ENCODE peak calls at places on chromosomes 12 and 14, in five cellular contexts. K is SK-N-SH, Y is GM12878, M is ovary, O is A549. S is an unnamed sample.

GRCh38 chr12:84785951-84786350 is 126.6 kb downstream of the SLC6A15 start:
- DNase-seq in K (no peak), O (no peak), M (no peak), Y (no peak), S (no peak)

GRCh38 chr14:28398501-28398900 is 368.1 kb upstream of the FOXG1 start:
- DNase-seq in M (no peak), O (no peak), Y (no peak), K (no peak), S (no peak)

GRCh38 chr12:131905640-131906091 is 11.2 kb downstream of the ULK1 start:
- DNase-seq in Y (no peak), O (no peak), K (no peak), M (no peak), S (no peak)

GRCh38 chr12:52050116-52050770 is 999 bp upstream of the NR4A1 start:
- DNase-seq in Y (no peak), O (no peak), K (no peak), M (peak; percentile 74), S (no peak)

GRCh38 chr12:56115329-56115728 is 1.1 kb upstream of the RPL41 start:
- DNase-seq in K (no peak), Y (no peak), M (peak; percentile 22), O (peak; percentile 33), S (no peak)

GRCh38 chr12:127655691-127656090 is 611.3 kb upstream of the TMEM132C start:
- DNase-seq in K (no peak), M (no peak), O (no peak), Y (no peak), S (no peak)

GRCh38 chr12:59734371-59734770 is 138.5 kb downstream of the SLC16A7 start:
- DNase-seq in O (no peak), Y (no peak), M (no peak), K (no peak), S (no peak)

GRCh38 chr12:94831081-94831747 is 172.3 kb downstream of the NDUFA12 start:
- DNase-seq in O (no peak), K (no peak), Y (peak; percentile 98), M (no peak), S (peak; percentile 66)

GRCh38 chr14:61406198-61406597 is 84.8 kb downstream of the PRKCH start:
- DNase-seq in M (no peak), O (no peak), K (peak; percentile 23), Y (no peak), S (peak; percentile 24)

GRCh38 chr12:3088251-3088650 is 11.1 kb downstream of the TSPAN9 start:
- DNase-seq in O (no peak), M (no peak), Y (no peak), K (no peak), S (no peak)

GRCh38 chr12:124428792-124429281 is 133.9 kb downstream of the RFLNA start:
- DNase-seq in M (no peak), Y (no peak), K (peak; percentile 81), O (no peak), S (no peak)
- TF ChIP-seq EP300 in M (no peak), Y (no peak), K (no peak), O (no peak), S (no peak)

DNA sequence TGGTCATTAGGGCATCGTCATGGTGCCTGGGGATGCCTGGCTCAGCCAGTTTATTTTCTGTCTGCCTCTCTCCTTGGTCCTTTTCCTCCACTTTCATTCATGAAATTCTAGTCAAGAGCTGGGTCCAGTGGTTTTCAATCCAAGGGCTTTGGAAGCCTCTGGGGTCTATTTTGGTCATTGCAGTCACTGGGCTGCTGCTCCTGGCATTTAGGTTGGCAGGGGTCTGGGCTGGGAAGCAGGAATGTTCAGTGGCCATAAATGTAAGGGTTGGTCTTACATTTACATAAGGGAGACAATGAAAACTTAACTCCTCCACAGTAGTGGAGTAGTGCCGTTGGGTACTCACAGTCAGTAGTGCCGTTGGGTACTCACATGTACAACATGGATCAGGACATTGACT is 48.1 kb downstream of the PTPN11 start:
- DNase-seq in O (no peak), M (no peak), Y (no peak), K (no peak), S (no peak)
- H3K27ac ChIP-seq in O (no peak overlapping the region), M (no peak overlapping the region), Y (no peak overlapping the region), K (no peak overlapping the region), S (no peak overlapping the region)

DNA sequence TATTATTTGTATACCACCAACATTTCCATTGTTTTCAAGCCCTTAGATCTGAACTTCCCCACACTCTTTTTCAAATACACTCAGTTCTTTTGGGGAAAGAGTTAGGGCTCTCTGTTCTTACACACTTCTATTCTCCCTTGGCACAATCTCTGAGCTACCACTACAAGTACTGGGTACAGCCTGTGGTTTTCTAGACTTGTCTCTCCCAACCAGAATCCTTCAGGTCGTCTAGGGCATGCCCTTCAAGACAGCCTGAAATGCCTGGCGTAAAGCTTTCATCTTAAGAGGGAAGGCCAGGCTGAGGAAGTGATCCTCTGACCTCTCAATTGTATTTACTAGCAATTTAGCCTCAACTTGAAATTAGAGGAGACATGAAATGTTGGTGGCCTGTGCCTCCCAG is 1442.0 kb downstream of the AACS start:
- DNase-seq in K (no peak), O (no peak), M (no peak), Y (no peak), S (no peak)
- H3K9me3 ChIP-seq in K (peaks cover 8% of the 10 kb centered on the region), O (peaks cover 4% of the 10 kb centered on the region), M (no peaks in the 10 kb centered on the region), Y (no peaks in the 10 kb centered on the region), S (peaks cover 9% of the 10 kb centered on the region)

GRCh38 chr12:77189463-77189862 is 124.1 kb upstream of the E2F7 start:
- DNase-seq in K (no peak), M (no peak), O (no peak), Y (no peak), S (no peak)
- TF ChIP-seq EP300 in K (peak; percentile 97), M (no peak), O (no peak), Y (no peak), S (no peak)